ENCODE peak calls at places on chromosomes 1 and 21, in seven cellular contexts. One of them, this sample, is unnamed.
A peak's percentile ranks its signal among the peaks of the same experiment; 100 is the strongest.

GRCh38 chr1:243253927-243254232 is 1.2 kb downstream of the CEP170 start:
- DNase-seq in NCI-H526: peak; percentile 32
- DNase-seq in glomerular endothelial cell: no peak
- DNase-seq in ELF-1: no peak
- DNase-seq in NCI-H82: peak; percentile 57
- DNase-seq in C1 segment of cervical spinal cord: no peak
- DNase-seq in cortex of kidney: no peak
- DNase-seq in this sample: no peak

GRCh38 chr1:240210026-240210425 is 118.3 kb downstream of the FMN2 start:
- DNase-seq in NCI-H526: no peak
- DNase-seq in NCI-H82: no peak
- DNase-seq in glomerular endothelial cell: no peak
- DNase-seq in C1 segment of cervical spinal cord: no peak
- DNase-seq in ELF-1: no peak
- DNase-seq in cortex of kidney: no peak
- DNase-seq in this sample: no peak

GRCh38 chr1:220335668-220336067 is 63.4 kb upstream of the RAB3GAP2 start:
- DNase-seq in C1 segment of cervical spinal cord: no peak
- DNase-seq in ELF-1: no peak
- DNase-seq in NCI-H82: no peak
- DNase-seq in NCI-H526: no peak
- DNase-seq in cortex of kidney: no peak
- DNase-seq in glomerular endothelial cell: no peak
- DNase-seq in this sample: no peak

GRCh38 chr1:1332774-1333480 is 1.8 kb downstream of the TAS1R3 start:
- DNase-seq in C1 segment of cervical spinal cord: no peak
- DNase-seq in glomerular endothelial cell: no peak
- DNase-seq in cortex of kidney: no peak
- DNase-seq in NCI-H82: peak; percentile 61
- DNase-seq in NCI-H526: peak; percentile 59
- DNase-seq in ELF-1: no peak
- DNase-seq in this sample: no peak

GRCh38 chr1:191913234-191913948 is 244.9 kb upstream of the RGS18 start:
- DNase-seq in NCI-H82: no peak
- DNase-seq in ELF-1: no peak
- DNase-seq in cortex of kidney: no peak
- DNase-seq in NCI-H526: peak; percentile 51
- DNase-seq in glomerular endothelial cell: no peak
- DNase-seq in C1 segment of cervical spinal cord: no peak
- DNase-seq in this sample: no peak

GRCh38 chr1:18396247-18396646 is 84.5 kb upstream of the KLHDC7A start:
- DNase-seq in NCI-H82: no peak
- DNase-seq in C1 segment of cervical spinal cord: no peak
- DNase-seq in cortex of kidney: no peak
- DNase-seq in ELF-1: no peak
- DNase-seq in NCI-H526: no peak
- DNase-seq in glomerular endothelial cell: no peak
- DNase-seq in this sample: no peak

GRCh38 chr1:152515454-152515823 is 1.2 kb downstream of the CRCT1 start:
- DNase-seq in ELF-1: peak; percentile 1
- DNase-seq in NCI-H82: no peak
- DNase-seq in cortex of kidney: no peak
- DNase-seq in C1 segment of cervical spinal cord: no peak
- DNase-seq in NCI-H526: no peak
- DNase-seq in glomerular endothelial cell: no peak
- DNase-seq in this sample: no peak

GRCh38 chr1:27448982-27449381 is 41.0 kb downstream of the WASF2 start:
- DNase-seq in NCI-H526: no peak
- DNase-seq in NCI-H82: no peak
- DNase-seq in C1 segment of cervical spinal cord: no peak
- DNase-seq in glomerular endothelial cell: no peak
- DNase-seq in ELF-1: no peak
- DNase-seq in cortex of kidney: no peak
- DNase-seq in this sample: no peak

GRCh38 chr1:39800471-39800835 is 11.8 kb upstream of the BMP8B start:
- DNase-seq in ELF-1: no peak
- DNase-seq in glomerular endothelial cell: no peak
- DNase-seq in C1 segment of cervical spinal cord: no peak
- DNase-seq in NCI-H526: no peak
- DNase-seq in cortex of kidney: no peak
- DNase-seq in NCI-H82: no peak
- DNase-seq in this sample: no peak

GRCh38 chr1:1597275-1597930 is 2.5 kb downstream of the FNDC10 start:
- DNase-seq in C1 segment of cervical spinal cord: no peak
- DNase-seq in ELF-1: peak; percentile 57
- DNase-seq in NCI-H526: peak; percentile 64
- DNase-seq in NCI-H82: peak; percentile 62
- DNase-seq in glomerular endothelial cell: no peak
- DNase-seq in cortex of kidney: no peak
- DNase-seq in this sample: no peak

GRCh38 chr1:63255153-63255552 is 67.2 kb upstream of the FOXD3 start:
- DNase-seq in NCI-H526: no peak
- DNase-seq in ELF-1: no peak
- DNase-seq in glomerular endothelial cell: no peak
- DNase-seq in C1 segment of cervical spinal cord: no peak
- DNase-seq in NCI-H82: no peak
- DNase-seq in cortex of kidney: no peak
- DNase-seq in this sample: no peak

GRCh38 chr1:209595599-209595998 is 12.1 kb downstream of the CAMK1G start:
- DNase-seq in cortex of kidney: no peak
- DNase-seq in C1 segment of cervical spinal cord: no peak
- DNase-seq in NCI-H526: no peak
- DNase-seq in ELF-1: no peak
- DNase-seq in NCI-H82: no peak
- DNase-seq in glomerular endothelial cell: no peak
- DNase-seq in this sample: no peak

GRCh38 chr1:245131026-245131393 is 23.8 kb upstream of the KIF26B start:
- DNase-seq in C1 segment of cervical spinal cord: no peak
- DNase-seq in NCI-H526: no peak
- DNase-seq in glomerular endothelial cell: no peak
- DNase-seq in NCI-H82: peak; percentile 91
- DNase-seq in cortex of kidney: no peak
- DNase-seq in ELF-1: peak; percentile 17
- DNase-seq in this sample: no peak

GRCh38 chr21:44082648-44083436 is 24.4 kb upstream of the PWP2 start:
- DNase-seq in NCI-H82: no peak
- DNase-seq in glomerular endothelial cell: no peak
- DNase-seq in cortex of kidney: no peak
- DNase-seq in C1 segment of cervical spinal cord: no peak
- DNase-seq in ELF-1: peak; percentile 66
- DNase-seq in NCI-H526: no peak
- DNase-seq in this sample: no peak

GRCh38 chr1:19374402-19374801 is 62.3 kb downstream of the SLC66A1 start:
- DNase-seq in glomerular endothelial cell: no peak
- DNase-seq in C1 segment of cervical spinal cord: no peak
- DNase-seq in NCI-H82: peak; percentile 61
- DNase-seq in ELF-1: peak; percentile 51
- DNase-seq in cortex of kidney: no peak
- DNase-seq in NCI-H526: no peak
- DNase-seq in this sample: no peak

This sample was measured in pulmonary artery endothelial cell.